ENCODE peak calls at places on chromosomes 11 and 22, in four cellular contexts. One of them, this sample, is unnamed.

GRCh38 chr11:115803341-115803740 is 299.1 kb upstream of the CADM1 start:
- DNase-seq in HepG2: no peak
- DNase-seq in K562: no peak
- DNase-seq in GM12878: no peak
- DNase-seq in this sample: no peak

GRCh38 chr22:25482868-25483639 is 81.4 kb upstream of the GRK3 start:
- DNase-seq in HepG2: no peak
- DNase-seq in GM12878: no peak
- DNase-seq in K562: no peak
- DNase-seq in this sample: no peak

GRCh38 chr11:911031-911889 is 650 bp upstream of the CHID1 start:
- DNase-seq in K562: peak
- DNase-seq in GM12878: no peak
- DNase-seq in HepG2: no peak
- DNase-seq in this sample: peak

GRCh38 chr11:19946681-19947080 is 213.6 kb downstream of the DBX1 start:
- DNase-seq in K562: no peak
- DNase-seq in HepG2: no peak
- DNase-seq in GM12878: no peak
- DNase-seq in this sample: no peak

GRCh38 chr22:44516841-44517240 is 18.8 kb upstream of the RTL6 start:
- DNase-seq in GM12878: no peak
- DNase-seq in HepG2: no peak
- DNase-seq in K562: no peak
- DNase-seq in this sample: no peak

GRCh38 chr11:37503411-37504065 is 905.5 kb upstream of the RAG2 start:
- DNase-seq in HepG2: no peak
- DNase-seq in GM12878: no peak
- DNase-seq in K562: no peak
- DNase-seq in this sample: no peak

GRCh38 chr11:129451524-129451923 is 75.9 kb downstream of the BARX2 start:
- DNase-seq in GM12878: no peak
- DNase-seq in HepG2: no peak
- DNase-seq in K562: no peak
- DNase-seq in this sample: no peak

GRCh38 chr11:79028214-79028613 is 412.6 kb downstream of the TENM4 start:
- DNase-seq in GM12878: no peak
- DNase-seq in K562: no peak
- DNase-seq in HepG2: no peak
- DNase-seq in this sample: no peak

GRCh38 chr22:48750826-48751440 is 1076.7 kb downstream of the BRD1 start:
- DNase-seq in K562: no peak
- DNase-seq in HepG2: no peak
- DNase-seq in GM12878: no peak
- DNase-seq in this sample: no peak

GRCh38 chr11:84740050-84740449 is 887.1 kb downstream of the DLG2 start:
- DNase-seq in K562: no peak
- DNase-seq in HepG2: no peak
- DNase-seq in GM12878: no peak
- DNase-seq in this sample: no peak

GRCh38 chr22:32745251-32745995 is 56.1 kb upstream of the TIMP3 start:
- DNase-seq in HepG2: no peak
- DNase-seq in K562: no peak
- DNase-seq in GM12878: no peak
- DNase-seq in this sample: no peak

GRCh38 chr11:69232821-69233760 is 60.9 kb upstream of the MYEOV start:
- DNase-seq in GM12878: no peak
- DNase-seq in HepG2: no peak
- DNase-seq in K562: no peak
- DNase-seq in this sample: no peak

GRCh38 chr11:86577663-86578636 is 94.5 kb downstream of the ME3 start:
- DNase-seq in GM12878: no peak
- DNase-seq in K562: no peak
- DNase-seq in HepG2: peak
- DNase-seq in this sample: no peak

GRCh38 chr11:1625541-1625940 is 3.6 kb upstream of the KRTAP5-4 start:
- DNase-seq in HepG2: no peak
- DNase-seq in K562: no peak
- DNase-seq in GM12878: no peak
- DNase-seq in this sample: no peak

GRCh38 chr11:15707971-15708370 is 593.2 kb downstream of the INSC start:
- DNase-seq in HepG2: no peak
- DNase-seq in GM12878: no peak
- DNase-seq in K562: no peak
- DNase-seq in this sample: no peak

GRCh38 chr11:112321521-112322172 is 61.0 kb upstream of the PLET1 start:
- DNase-seq in K562: no peak
- DNase-seq in GM12878: peak
- DNase-seq in HepG2: peak
- DNase-seq in this sample: no peak

GRCh38 chr11:75534291-75535038 is 8.7 kb upstream of the GDPD5 start:
- DNase-seq in GM12878: no peak
- DNase-seq in HepG2: no peak
- DNase-seq in K562: peak
- DNase-seq in this sample: no peak

GRCh38 chr11:2197771-2198520 is 26.3 kb upstream of the TH start:
- DNase-seq in K562: no peak
- DNase-seq in HepG2: no peak
- DNase-seq in GM12878: no peak
- DNase-seq in this sample: no peak

GRCh38 chr11:91396243-91397133 is 828.1 kb upstream of the FAT3 start:
- DNase-seq in K562: no peak
- DNase-seq in HepG2: peak
- DNase-seq in GM12878: no peak
- DNase-seq in this sample: no peak

GRCh38 chr11:33248416-33248957 is 8.7 kb upstream of the HIPK3 start:
- DNase-seq in GM12878: no peak
- DNase-seq in K562: no peak
- DNase-seq in HepG2: peak
- DNase-seq in this sample: no peak

GRCh38 chr11:107929611-107930200 is 1.5 kb downstream of the RAB39A start:
- DNase-seq in K562: no peak
- DNase-seq in HepG2: no peak
- DNase-seq in GM12878: no peak
- DNase-seq in this sample: no peak

GRCh38 chr22:40524392-40525249 is 111.9 kb downstream of the MRTFA start:
- DNase-seq in HepG2: peak
- DNase-seq in GM12878: no peak
- DNase-seq in K562: no peak
- DNase-seq in this sample: no peak

GRCh38 chr11:128772814-128773213 is 78.9 kb downstream of the FLI1 start:
- DNase-seq in GM12878: no peak
- DNase-seq in HepG2: no peak
- DNase-seq in K562: no peak
- DNase-seq in this sample: no peak

GRCh38 chr11:82546556-82547162 is 187.0 kb downstream of the FAM181B start:
- DNase-seq in K562: no peak
- DNase-seq in GM12878: no peak
- DNase-seq in HepG2: no peak
- DNase-seq in this sample: no peak

GRCh38 chr11:213111-213510 is 5.6 kb downstream of the RIC8A start:
- DNase-seq in GM12878: no peak
- DNase-seq in K562: no peak
- DNase-seq in HepG2: no peak
- DNase-seq in this sample: no peak

GRCh38 chr11:123654566-123655081 is at the start of gene SCN3B:
- DNase-seq in GM12878: no peak
- DNase-seq in K562: peak
- DNase-seq in HepG2: peak
- DNase-seq in this sample: peak

GRCh38 chr11:117143390-117143789 is 697 bp upstream of the PAFAH1B2 start:
- DNase-seq in K562: peak
- DNase-seq in GM12878: no peak
- DNase-seq in HepG2: no peak
- DNase-seq in this sample: peak

GRCh38 chr11:122709042-122709760 is 53.7 kb downstream of the UBASH3B start:
- DNase-seq in GM12878: no peak
- DNase-seq in K562: no peak
- DNase-seq in HepG2: no peak
- DNase-seq in this sample: no peak

GRCh38 chr11:35045219-35045819 is 93.7 kb upstream of the CD44 start:
- DNase-seq in HepG2: peak
- DNase-seq in GM12878: no peak
- DNase-seq in K562: no peak
- DNase-seq in this sample: no peak

GRCh38 chr11:68904458-68904847 is 762 bp downstream of the IGHMBP2 start:
- DNase-seq in K562: peak
- DNase-seq in GM12878: no peak
- DNase-seq in HepG2: no peak
- DNase-seq in this sample: no peak

GRCh38 chr11:28461846-28462245 is 353.7 kb downstream of the METTL15 start:
- DNase-seq in HepG2: peak
- DNase-seq in GM12878: no peak
- DNase-seq in K562: no peak
- DNase-seq in this sample: no peak

GRCh38 chr22:21043856-21044535 is 1.8 kb upstream of the LRRC74B start:
- DNase-seq in HepG2: no peak
- DNase-seq in K562: no peak
- DNase-seq in GM12878: no peak
- DNase-seq in this sample: no peak

GRCh38 chr22:25492162-25492561 is 72.3 kb upstream of the GRK3 start:
- DNase-seq in HepG2: no peak
- DNase-seq in K562: no peak
- DNase-seq in GM12878: no peak
- DNase-seq in this sample: no peak

GRCh38 chr11:67292671-67293070 is 3.6 kb downstream of the ANKRD13D start:
- DNase-seq in GM12878: no peak
- DNase-seq in K562: no peak
- DNase-seq in HepG2: no peak
- DNase-seq in this sample: no peak

GRCh38 chr22:36333632-36334031 is 54.1 kb downstream of the MYH9 start:
- DNase-seq in HepG2: no peak
- DNase-seq in GM12878: no peak
- DNase-seq in K562: no peak
- DNase-seq in this sample: no peak

GRCh38 chr22:29617922-29618629 is 14.6 kb downstream of the NF2 start:
- DNase-seq in GM12878: no peak
- DNase-seq in HepG2: no peak
- DNase-seq in K562: no peak
- DNase-seq in this sample: no peak

GRCh38 chr11:11020747-11021149 is 162.9 kb upstream of the ZBED5 start:
- DNase-seq in GM12878: no peak
- DNase-seq in HepG2: no peak
- DNase-seq in K562: peak
- DNase-seq in this sample: no peak
- TF ChIP-seq SP1 in GM12878: no peak
- TF ChIP-seq SP1 in HepG2: no peak
- TF ChIP-seq SP1 in K562: no peak
- TF ChIP-seq SP1 in this sample: no peak

GRCh38 chr22:22958621-22959020 is 71.0 kb downstream of the IGLL5 start:
- DNase-seq in K562: peak
- DNase-seq in HepG2: no peak
- DNase-seq in GM12878: no peak
- DNase-seq in this sample: no peak
- TF ChIP-seq FOXK2 in K562: no peak
- TF ChIP-seq FOXK2 in HepG2: no peak
- TF ChIP-seq FOXK2 in GM12878: no peak
- TF ChIP-seq FOXK2 in this sample: no peak

DNA sequence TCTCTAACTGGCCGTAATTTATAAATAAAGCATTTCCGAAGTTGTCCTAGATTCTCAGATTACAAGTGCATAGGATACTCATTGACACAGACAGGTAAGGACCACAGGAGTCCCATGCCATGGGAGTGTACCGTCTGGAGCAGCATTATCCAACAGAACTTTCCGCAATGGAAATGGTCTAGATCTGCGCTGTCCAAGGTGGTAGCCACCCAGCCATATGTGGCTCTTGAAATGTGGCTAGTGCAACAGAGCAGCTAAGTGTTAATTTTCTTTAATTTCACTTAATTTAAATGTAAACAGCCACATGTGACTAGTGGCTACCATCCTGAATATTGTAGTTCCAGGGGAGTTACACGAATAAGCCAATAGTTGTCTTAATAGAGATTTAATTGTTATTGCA is 71.3 kb downstream of the GALNT18 start:
- DNase-seq in K562: no peak
- DNase-seq in GM12878: no peak
- DNase-seq in HepG2: no peak
- DNase-seq in this sample: no peak
- TF ChIP-seq BHLHE40 in K562: no peak
- TF ChIP-seq BHLHE40 in GM12878: no peak
- TF ChIP-seq BHLHE40 in HepG2: no peak
- TF ChIP-seq BHLHE40 in this sample: no peak

GRCh38 chr11:134497586-134497985 is 85.5 kb upstream of the B3GAT1 start:
- DNase-seq in GM12878: no peak
- DNase-seq in HepG2: no peak
- DNase-seq in K562: no peak
- DNase-seq in this sample: no peak
- TF ChIP-seq SP1 in GM12878: no peak
- TF ChIP-seq SP1 in HepG2: no peak
- TF ChIP-seq SP1 in K562: no peak
- TF ChIP-seq SP1 in this sample: no peak

GRCh38 chr22:38302906-38303305 is 14.3 kb downstream of the CSNK1E start:
- DNase-seq in HepG2: no peak
- DNase-seq in GM12878: no peak
- DNase-seq in K562: no peak
- DNase-seq in this sample: no peak

GRCh38 chr22:38305481-38306448 is 11.5 kb downstream of the CSNK1E start:
- DNase-seq in GM12878: peak
- DNase-seq in HepG2: no peak
- DNase-seq in K562: peak
- DNase-seq in this sample: no peak

GRCh38 chr22:38300197-38300945 is 16.9 kb downstream of the CSNK1E start:
- DNase-seq in GM12878: no peak
- DNase-seq in HepG2: no peak
- DNase-seq in K562: no peak
- DNase-seq in this sample: no peak

GRCh38 chr22:38303974-38304373 is 13.3 kb downstream of the CSNK1E start:
- DNase-seq in GM12878: no peak
- DNase-seq in HepG2: no peak
- DNase-seq in K562: no peak
- DNase-seq in this sample: no peak

GRCh38 chr22:38304526-38304925 is 12.7 kb downstream of the CSNK1E start:
- DNase-seq in K562: no peak
- DNase-seq in GM12878: no peak
- DNase-seq in HepG2: no peak
- DNase-seq in this sample: no peak
- TF ChIP-seq FOXK2 in K562: no peak
- TF ChIP-seq FOXK2 in GM12878: no peak
- TF ChIP-seq FOXK2 in HepG2: no peak
- TF ChIP-seq FOXK2 in this sample: no peak

GRCh38 chr11:61955031-61955415 is 4.9 kb downstream of the BEST1 start:
- DNase-seq in GM12878: no peak
- DNase-seq in HepG2: peak
- DNase-seq in K562: peak
- DNase-seq in this sample: peak
- TF ChIP-seq BHLHE40 in GM12878: no peak
- TF ChIP-seq BHLHE40 in HepG2: no peak
- TF ChIP-seq BHLHE40 in K562: no peak
- TF ChIP-seq BHLHE40 in this sample: no peak

GRCh38 chr22:46047226-46047625 is 70.3 kb upstream of the WNT7B start:
- DNase-seq in K562: no peak
- DNase-seq in HepG2: no peak
- DNase-seq in GM12878: no peak
- DNase-seq in this sample: no peak
- TF ChIP-seq SP1 in K562: no peak
- TF ChIP-seq SP1 in HepG2: no peak
- TF ChIP-seq SP1 in GM12878: no peak
- TF ChIP-seq SP1 in this sample: no peak